ENCODE peak calls at places on chromosomes 16 and 17, in five cellular contexts. Z, S, B, W and T are unnamed samples.

GRCh38 chr17:74118504-74118903 is 85.0 kb upstream of the RPL38 start:
- DNase-seq in S (no peak), B (peak; percentile 70), W (peak; percentile 41), Z (no peak), T (no peak)

GRCh38 chr16:85781685-85782370 is 17.5 kb downstream of the EMC8 start:
- DNase-seq in B (no peak), S (no peak), Z (no peak), W (no peak), T (no peak)

GRCh38 chr17:81094744-81095607 is 60.0 kb downstream of the BAIAP2 start:
- DNase-seq in W (peak; percentile 95), Z (peak; percentile 56), B (peak; percentile 85), S (peak; percentile 97), T (peak; percentile 82)

GRCh38 chr16:79261461-79261860 is 339.1 kb downstream of the MAF start:
- DNase-seq in Z (no peak), B (peak; percentile 69), S (peak; percentile 53), W (no peak), T (no peak)

GRCh38 chr17:81900181-81900820 is 1.7 kb upstream of the NPB start:
- DNase-seq in S (no peak), B (no peak), W (no peak), Z (no peak), T (no peak)

GRCh38 chr17:57442914-57443571 is 186.7 kb downstream of the MSI2 start:
- DNase-seq in Z (no peak), S (peak; percentile 51), B (no peak), W (no peak), T (no peak)

GRCh38 chr17:19787733-19788357 is 39.7 kb upstream of the ALDH3A1 start:
- DNase-seq in S (no peak), Z (no peak), W (no peak), B (no peak), T (no peak)

GRCh38 chr17:8823279-8823678 is 24.1 kb upstream of the MFSD6L start:
- DNase-seq in Z (no peak), W (no peak), S (no peak), B (no peak), T (no peak)

GRCh38 chr16:30951785-30952184 is 2.9 kb downstream of the ORAI3 start:
- DNase-seq in W (no peak), Z (no peak), B (no peak), S (no peak), T (peak; percentile 93)

GRCh38 chr17:82520041-82520910 is 744 bp downstream of the FOXK2 start:
- DNase-seq in Z (no peak), S (no peak), W (no peak), B (peak; percentile 45), T (no peak)

GRCh38 chr17:57418463-57419246 is 162.3 kb downstream of the MSI2 start:
- DNase-seq in B (no peak), Z (no peak), W (no peak), S (no peak), T (no peak)

GRCh38 chr17:70499067-70499786 is 329.9 kb downstream of the KCNJ2 start:
- DNase-seq in S (no peak), Z (no peak), B (no peak), W (no peak), T (no peak)

GRCh38 chr16:86122681-86123342 is 223.8 kb downstream of the IRF8 start:
- DNase-seq in S (no peak), W (no peak), Z (no peak), B (no peak), T (no peak)

GRCh38 chr17:1179635-1180433 is at the start of gene ABR:
- DNase-seq in W (peak; percentile 54), B (peak; percentile 67), S (peak; percentile 28), Z (no peak), T (no peak)

GRCh38 chr17:40522961-40523310 is 21.5 kb upstream of the TNS4 start:
- DNase-seq in S (no peak), Z (no peak), B (no peak), W (no peak), T (no peak)

GRCh38 chr17:42665581-42666001 is 6.5 kb downstream of the TUBG2 start:
- DNase-seq in Z (no peak), B (no peak), S (no peak), W (no peak), T (no peak)

GRCh38 chr16:23753908-23754593 is 775 bp upstream of the CHP2 start:
- DNase-seq in B (no peak), W (no peak), Z (no peak), S (no peak), T (peak; percentile 13)